ENCODE peak calls at places on chromosomes 12 and 14, in seven cellular contexts. D is GM12891, P is lower leg skin, N is transverse colon, W is tibial nerve, B is prostate gland, L is stomach. I is an unnamed sample.

GRCh38 chr14:24673534-24674203 is 39.7 kb upstream of the GZMB start:
- DNase-seq in D (no peak), P (no peak), N (peak), W (no peak), B (no peak), L (no peak), I (no peak)

GRCh38 chr14:68394113-68394718 is 398.7 kb downstream of the ZFP36L1 start:
- DNase-seq in D (no peak), P (no peak), N (no peak), W (no peak), B (no peak), L (no peak), I (no peak)

GRCh38 chr14:66649515-66649914 is 141.6 kb downstream of the GPHN start:
- DNase-seq in D (no peak), P (no peak), N (no peak), W (no peak), B (no peak), L (no peak), I (no peak)

GRCh38 chr14:31930493-31931225 is 146.4 kb upstream of the ARHGAP5 start:
- DNase-seq in D (no peak), P (no peak), N (no peak), W (no peak), B (no peak), L (no peak), I (no peak)

GRCh38 chr12:71710276-71711125 is 24.6 kb downstream of the TMEM19 start:
- DNase-seq in D (no peak), P (no peak), N (no peak), W (no peak), B (no peak), L (no peak), I (peak)

GRCh38 chr14:24145700-24146621 is at the start of gene PSME2:
- DNase-seq in D (no peak), P (no peak), N (no peak), W (no peak), B (no peak), L (no peak), I (no peak)

GRCh38 chr12:53756300-53757094 is 4.7 kb upstream of the CISTR start:
- DNase-seq in D (no peak), P (no peak), N (no peak), W (no peak), B (no peak), L (no peak), I (no peak)

GRCh38 chr14:33596211-33597080 is 354.4 kb downstream of the EGLN3 start:
- DNase-seq in D (no peak), P (no peak), N (no peak), W (no peak), B (no peak), L (no peak), I (no peak)

GRCh38 chr14:54487771-54488170 is 1.0 kb downstream of the GMFB start:
- DNase-seq in D (no peak), P (no peak), N (no peak), W (no peak), B (no peak), L (no peak), I (peak)

GRCh38 chr14:81033841-81034240 is 78.4 kb downstream of the TSHR start:
- DNase-seq in D (no peak), P (no peak), N (no peak), W (no peak), B (no peak), L (no peak), I (no peak)

GRCh38 chr12:54053625-54054441 is at the start of gene HOXC4:
- DNase-seq in D (no peak), P (no peak), N (peak), W (no peak), B (no peak), L (peak), I (peak)

GRCh38 chr12:124496584-124496983 is 70.8 kb downstream of the NCOR2 start:
- DNase-seq in D (no peak), P (no peak), N (no peak), W (no peak), B (no peak), L (no peak), I (no peak)

GRCh38 chr14:90831821-90832220 is 15.6 kb upstream of the TTC7B start:
- DNase-seq in D (no peak), P (no peak), N (no peak), W (no peak), B (no peak), L (no peak), I (no peak)

GRCh38 chr14:90828642-90829487 is 12.6 kb upstream of the TTC7B start:
- DNase-seq in D (no peak), P (no peak), N (peak), W (no peak), B (no peak), L (peak), I (no peak)

GRCh38 chr14:90830931-90831701 is 14.9 kb upstream of the TTC7B start:
- DNase-seq in D (no peak), P (no peak), N (no peak), W (no peak), B (no peak), L (no peak), I (no peak)

GRCh38 chr14:90829677-90830076 is 13.4 kb upstream of the TTC7B start:
- DNase-seq in D (no peak), P (no peak), N (no peak), W (no peak), B (no peak), L (no peak), I (no peak)

GRCh38 chr14:90827919-90828610 is 11.8 kb upstream of the TTC7B start:
- DNase-seq in D (peak), P (peak), N (peak), W (peak), B (peak), L (peak), I (peak)
- TF ChIP-seq POLR2A in D (no peak), P (no peak), N (no peak), W (peak), B (peak), L (no peak), I (no peak)

GRCh38 chr14:103073367-103073875 is 10.6 kb upstream of the LBHD2 start:
- DNase-seq in D (no peak), P (no peak), N (no peak), W (no peak), B (no peak), L (no peak), I (no peak)

GRCh38 chr14:103071544-103072251 is 12.3 kb upstream of the LBHD2 start:
- DNase-seq in D (no peak), P (no peak), N (peak), W (no peak), B (peak), L (no peak), I (no peak)

GRCh38 chr14:103072595-103073366 is 11.2 kb upstream of the LBHD2 start:
- DNase-seq in D (no peak), P (no peak), N (no peak), W (no peak), B (no peak), L (no peak), I (no peak)

GRCh38 chr14:103074699-103075341 is 9.2 kb upstream of the LBHD2 start:
- DNase-seq in D (no peak), P (peak), N (peak), W (peak), B (no peak), L (peak), I (no peak)

DNA sequence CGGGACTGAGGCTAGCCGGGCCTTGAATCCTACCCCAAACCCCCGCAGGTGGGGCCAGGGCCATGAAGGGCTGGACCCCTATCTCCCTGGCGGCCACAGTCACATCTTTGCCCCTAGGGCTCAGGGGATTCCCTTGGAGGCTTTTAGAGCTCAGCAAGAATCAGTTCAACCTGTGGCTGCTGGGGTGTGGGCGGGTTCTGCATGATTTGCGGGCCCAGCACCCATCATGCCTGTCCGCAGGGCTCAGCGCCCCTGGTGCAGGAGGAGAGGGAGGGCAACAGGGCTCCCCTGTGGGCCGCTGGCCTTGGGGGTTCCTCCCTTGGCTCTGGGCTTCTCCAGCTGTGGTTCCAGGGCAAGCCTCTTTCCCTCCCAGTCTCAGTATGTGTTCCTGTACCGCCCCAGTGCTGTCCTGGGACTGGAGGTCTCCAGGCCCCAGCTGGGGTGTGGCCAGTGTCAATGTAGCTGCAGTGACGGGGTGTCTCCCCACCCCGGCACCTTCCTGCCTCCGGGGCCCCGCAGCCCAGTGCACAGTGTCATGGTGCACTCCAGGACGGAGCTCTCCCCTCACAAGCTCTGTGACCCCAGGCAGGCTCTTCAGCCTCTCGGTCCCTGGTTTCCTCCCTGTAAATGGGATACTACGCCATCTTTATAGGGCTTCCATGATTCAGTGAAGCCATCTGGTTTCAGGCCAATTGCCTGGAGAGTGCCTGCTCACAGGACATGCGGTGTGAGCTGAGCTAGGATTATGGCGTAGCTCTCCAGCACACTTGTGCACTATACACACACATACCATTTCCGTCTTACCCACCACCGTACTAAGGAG is 9.9 kb upstream of the LBHD2 start:
- DNase-seq in D (no peak), P (peak), N (no peak), W (no peak), B (no peak), L (no peak), I (no peak)
- TF ChIP-seq POLR2A in D (no peak), P (no peak), N (no peak), W (no peak), B (no peak), L (no peak), I (no peak)

GRCh38 chr14:92646952-92647461 is 101.4 kb downstream of the LGMN start:
- DNase-seq in D (no peak), P (no peak), N (peak), W (no peak), B (peak), L (no peak), I (peak)
- TF ChIP-seq POLR2A in D (no peak), P (no peak), N (no peak), W (no peak), B (peak), L (no peak), I (no peak)

GRCh38 chr14:77799863-77800730 is at the start of gene ADCK1:
- DNase-seq in D (peak), P (peak), N (peak), W (peak), B (peak), L (peak), I (peak)
- TF ChIP-seq POLR2A in D (peak), P (no peak), N (peak), W (peak), B (peak), L (no peak), I (peak)

DNA sequence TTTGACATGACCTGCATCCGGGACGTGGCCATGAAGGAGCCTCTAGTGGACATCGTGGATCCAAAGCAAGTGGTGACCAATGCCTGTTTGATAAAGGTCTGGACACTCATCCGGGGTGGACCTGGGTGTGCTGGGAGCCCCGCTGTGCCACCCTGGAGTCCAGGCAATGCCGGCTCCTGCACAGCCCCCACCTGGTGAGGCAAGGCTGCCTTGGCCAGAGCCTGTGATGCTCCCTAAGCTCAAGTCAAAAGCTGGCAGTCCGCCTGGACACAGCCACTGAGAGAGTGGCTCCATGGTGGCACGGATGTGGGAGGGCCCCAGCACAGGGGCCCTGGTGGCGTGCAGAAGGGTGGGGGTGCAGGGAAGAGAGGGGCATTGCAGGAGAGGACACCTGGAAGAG is 85.9 kb downstream of the PRMT8 start:
- DNase-seq in D (no peak), P (no peak), N (no peak), W (no peak), B (no peak), L (no peak), I (no peak)
- TF ChIP-seq POLR2A in D (no peak), P (no peak), N (no peak), W (no peak), B (no peak), L (no peak), I (no peak)

GRCh38 chr12:110403146-110403974 is at the start of gene ANAPC7:
- DNase-seq in D (peak), P (peak), N (peak), W (peak), B (peak), L (peak), I (peak)

GRCh38 chr12:110403975-110404675 is 617 bp upstream of the ANAPC7 start:
- DNase-seq in D (peak), P (peak), N (peak), W (peak), B (peak), L (peak), I (peak)
- TF ChIP-seq POLR2A in D (no peak), P (no peak), N (no peak), W (no peak), B (no peak), L (no peak), I (no peak)

GRCh38 chr12:57435288-57435687 is 704 bp downstream of the INHBC start:
- DNase-seq in D (no peak), P (no peak), N (no peak), W (no peak), B (no peak), L (no peak), I (no peak)

GRCh38 chr12:57430117-57430930 is 519 bp downstream of the R3HDM2 start:
- DNase-seq in D (peak), P (peak), N (no peak), W (peak), B (no peak), L (peak), I (peak)

GRCh38 chr12:57430931-57431566 is at the start of gene R3HDM2:
- DNase-seq in D (peak), P (peak), N (peak), W (peak), B (peak), L (peak), I (peak)

GRCh38 chr12:57433370-57433769 is 1.2 kb upstream of the INHBC start:
- DNase-seq in D (no peak), P (no peak), N (no peak), W (no peak), B (no peak), L (peak), I (no peak)

DNA sequence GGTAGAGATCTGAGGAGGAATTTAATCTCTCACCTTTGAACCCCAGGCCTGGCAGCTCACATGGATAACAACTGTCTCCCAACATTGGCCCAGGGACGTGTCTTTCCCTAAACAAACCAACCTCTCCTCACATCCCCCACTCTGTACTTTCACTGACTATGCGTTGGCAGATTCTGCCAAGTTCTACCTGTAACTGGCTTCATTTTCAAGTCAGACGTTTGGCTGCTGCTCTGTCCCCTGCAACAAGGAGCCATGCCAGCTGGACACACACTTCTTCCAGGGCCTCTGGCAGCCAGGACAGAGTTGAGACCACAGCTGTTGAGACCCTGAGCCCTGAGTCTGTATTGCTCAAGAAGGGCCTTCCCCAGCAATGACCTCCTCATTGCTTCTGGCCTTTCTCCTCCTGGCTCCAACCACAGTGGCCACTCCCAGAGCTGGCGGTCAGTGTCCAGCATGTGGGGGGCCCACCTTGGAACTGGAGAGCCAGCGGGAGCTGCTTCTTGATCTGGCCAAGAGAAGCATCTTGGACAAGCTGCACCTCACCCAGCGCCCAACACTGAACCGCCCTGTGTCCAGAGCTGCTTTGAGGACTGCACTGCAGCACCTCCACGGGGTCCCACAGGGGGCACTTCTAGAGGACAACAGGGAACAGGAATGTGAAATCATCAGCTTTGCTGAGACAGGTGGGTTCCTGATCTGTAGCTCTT is at the start of gene INHBC:
- DNase-seq in D (no peak), P (peak), N (no peak), W (no peak), B (no peak), L (no peak), I (no peak)
- TF ChIP-seq POLR2A in D (no peak), P (no peak), N (no peak), W (no peak), B (no peak), L (no peak), I (no peak)

GRCh38 chr14:91088585-91088984 is 25.3 kb upstream of the DGLUCY start:
- DNase-seq in D (no peak), P (no peak), N (no peak), W (no peak), B (no peak), L (peak), I (no peak)
- TF ChIP-seq POLR2A in D (no peak), P (no peak), N (no peak), W (no peak), B (no peak), L (no peak), I (no peak)

I was measured in H54.